ENCODE peak calls at places on chromosomes 2 and 18, in five cellular contexts. Q, B, J, M and W are unnamed samples.

GRCh38 chr18:40066368-40066767 is 1888.7 kb upstream of the PIK3C3 start:
- DNase-seq in Q (no peak), B (no peak), J (no peak), M (no peak), W (no peak)

GRCh38 chr2:170026361-170026760 is 151.6 kb upstream of the MYO3B start:
- DNase-seq in Q (no peak), B (no peak), J (no peak), M (no peak), W (no peak)

GRCh38 chr2:97995026-97995733 is 568 bp downstream of the TMEM131 start:
- DNase-seq in Q (no peak), B (no peak), J (peak), M (peak), W (peak)

GRCh38 chr2:85765081-85765731 is 11.4 kb downstream of the ATOH8 start:
- DNase-seq in Q (no peak), B (no peak), J (peak), M (no peak), W (no peak)

GRCh38 chr2:27776097-27776496 is 4.6 kb downstream of the MRPL33 start:
- DNase-seq in Q (no peak), B (no peak), J (no peak), M (no peak), W (no peak)

GRCh38 chr2:24164416-24164973 is 10.4 kb upstream of the FAM228A start:
- DNase-seq in Q (no peak), B (no peak), J (peak), M (peak), W (no peak)

GRCh38 chr2:172097557-172098131 is 5.1 kb downstream of the DLX2 start:
- DNase-seq in Q (peak), B (no peak), J (no peak), M (no peak), W (no peak)

GRCh38 chr2:70887550-70888229 is 48.0 kb upstream of the ATP6V1B1 start:
- DNase-seq in Q (peak), B (no peak), J (peak), M (peak), W (no peak)

GRCh38 chr2:80392446-80392845 is 87.9 kb upstream of the LRRTM1 start:
- DNase-seq in Q (no peak), B (no peak), J (no peak), M (no peak), W (no peak)

GRCh38 chr2:217231212-217231611 is 371.3 kb upstream of the TNP1 start:
- DNase-seq in Q (no peak), B (no peak), J (no peak), M (no peak), W (no peak)

GRCh38 chr2:203786912-203787311 is 80.5 kb downstream of the CD28 start:
- DNase-seq in Q (no peak), B (no peak), J (no peak), M (no peak), W (no peak)

GRCh38 chr2:173866858-173867620 is 98.1 kb downstream of the SP3 start:
- DNase-seq in Q (no peak), B (no peak), J (no peak), M (no peak), W (no peak)

GRCh38 chr18:44047585-44047984 is 633.1 kb upstream of the SETBP1 start:
- DNase-seq in Q (no peak), B (no peak), J (no peak), M (no peak), W (no peak)

GRCh38 chr2:205245652-205246051 is 436.6 kb upstream of the NRP2 start:
- DNase-seq in Q (no peak), B (peak), J (no peak), M (no peak), W (no peak)

GRCh38 chr2:189506514-189506976 is 65.3 kb downstream of the WDR75 start:
- DNase-seq in Q (no peak), B (no peak), J (peak), M (no peak), W (no peak)

GRCh38 chr2:11239718-11240462 is 84.6 kb downstream of the SLC66A3 start:
- DNase-seq in Q (no peak), B (no peak), J (no peak), M (no peak), W (no peak)

GRCh38 chr2:189657867-189658266 is 3.4 kb upstream of the ASNSD1 start:
- DNase-seq in Q (peak), B (no peak), J (peak), M (peak), W (no peak)

GRCh38 chr18:13470555-13471494 is 252.3 kb downstream of the LDLRAD4 start:
- DNase-seq in Q (no peak), B (no peak), J (no peak), M (no peak), W (no peak)

GRCh38 chr2:21095714-21096113 is 28.1 kb upstream of the TDRD15 start:
- DNase-seq in Q (no peak), B (no peak), J (no peak), M (no peak), W (no peak)

GRCh38 chr2:68719912-68720311 is 14.7 kb upstream of the ARHGAP25 start:
- DNase-seq in Q (no peak), B (no peak), J (no peak), M (no peak), W (no peak)

GRCh38 chr2:238023608-238024007 is 37.2 kb upstream of the SCLY start:
- DNase-seq in Q (no peak), B (no peak), J (no peak), M (no peak), W (no peak)

GRCh38 chr18:25759111-25759510 is 331.3 kb downstream of the SS18 start:
- DNase-seq in Q (no peak), B (no peak), J (no peak), M (no peak), W (no peak)

GRCh38 chr2:134292514-134292913 is 38.6 kb downstream of the MGAT5 start:
- DNase-seq in Q (no peak), B (no peak), J (no peak), M (no peak), W (no peak)

GRCh38 chr2:188949046-188949818 is 24.9 kb upstream of the COL3A1 start:
- DNase-seq in Q (no peak), B (no peak), J (no peak), M (no peak), W (no peak)

GRCh38 chr2:74269667-74270066 is 71.3 kb downstream of the MTHFD2 start:
- DNase-seq in Q (no peak), B (no peak), J (no peak), M (no peak), W (no peak)

GRCh38 chr2:46943881-46944798 is 28.5 kb upstream of the MCFD2 start:
- DNase-seq in Q (no peak), B (no peak), J (no peak), M (peak), W (no peak)

GRCh38 chr2:163716101-163716500 is 19.7 kb downstream of the FIGN start:
- DNase-seq in Q (no peak), B (no peak), J (no peak), M (no peak), W (no peak)

GRCh38 chr2:239328306-239329191 is 72.3 kb downstream of the HDAC4 start:
- DNase-seq in Q (peak), B (peak), J (peak), M (no peak), W (no peak)
- TF ChIP-seq CTCF in Q (no peak), B (peak), J (peak), M (no peak), W (no peak)

GRCh38 chr2:135798275-135798705 is 38.7 kb downstream of the LCT start:
- DNase-seq in Q (no peak), B (no peak), J (no peak), M (no peak), W (no peak)

GRCh38 chr2:135799738-135800137 is 37.2 kb downstream of the LCT start:
- DNase-seq in Q (no peak), B (no peak), J (no peak), M (no peak), W (no peak)

GRCh38 chr2:135800513-135801460 is 36.2 kb downstream of the LCT start:
- DNase-seq in Q (no peak), B (no peak), J (no peak), M (no peak), W (no peak)

GRCh38 chr2:135797497-135798274 is 39.3 kb downstream of the LCT start:
- DNase-seq in Q (no peak), B (peak), J (peak), M (peak), W (peak)

GRCh38 chr2:135798762-135799161 is 38.2 kb downstream of the LCT start:
- DNase-seq in Q (no peak), B (no peak), J (no peak), M (no peak), W (no peak)
- TF ChIP-seq CTCF in Q (no peak), B (peak), J (peak), M (peak), W (peak)

GRCh38 chr2:54660752-54661151 is 62.7 kb upstream of the EML6 start:
- DNase-seq in Q (no peak), B (no peak), J (no peak), M (no peak), W (no peak)
- TF ChIP-seq CTCF in Q (no peak), B (no peak), J (no peak), M (no peak), W (no peak)

DNA sequence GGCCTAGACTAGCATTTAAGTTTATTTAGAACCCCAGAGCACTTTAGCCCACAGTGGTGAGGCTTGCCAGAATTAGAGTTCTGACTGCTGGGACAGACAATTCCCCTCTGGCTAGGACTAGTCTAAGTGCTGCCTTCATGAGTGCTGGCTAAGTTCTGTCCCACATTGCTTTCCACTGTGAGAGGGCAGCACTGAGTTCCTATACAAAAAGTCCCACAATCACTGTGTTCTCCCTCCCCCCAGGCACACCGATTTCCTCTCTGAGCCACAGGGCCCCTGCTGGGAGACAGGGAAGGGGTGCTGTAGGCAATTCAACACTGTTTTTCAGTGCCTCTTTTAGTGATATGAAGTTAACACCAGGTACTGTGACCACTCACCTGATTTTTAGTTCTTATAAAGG is 310.9 kb downstream of the DLGAP1 start:
- DNase-seq in Q (no peak), B (no peak), J (no peak), M (no peak), W (no peak)
- TF ChIP-seq CTCF in Q (no peak), B (no peak), J (no peak), M (no peak), W (no peak)

DNA sequence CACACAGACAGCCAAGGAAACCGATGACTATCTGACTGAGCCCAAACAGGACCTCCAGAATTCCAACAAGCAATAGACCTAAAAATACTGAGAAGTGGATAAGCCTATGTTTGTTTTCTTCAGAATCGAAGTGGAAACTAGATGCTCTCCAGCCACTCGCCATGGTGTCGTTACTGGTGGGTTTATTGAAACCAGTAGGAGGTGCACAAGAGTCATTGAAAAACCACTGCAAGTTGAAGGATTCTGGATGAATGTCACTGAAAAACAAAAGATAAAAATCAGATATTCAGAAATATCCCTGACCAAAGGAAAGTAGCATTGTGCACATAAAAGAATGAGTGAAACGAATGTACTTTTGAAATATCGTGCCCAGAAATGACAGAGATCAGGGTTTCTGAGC is 15.3 kb downstream of the TM4SF20 start:
- DNase-seq in Q (no peak), B (no peak), J (no peak), M (peak), W (no peak)
- TF ChIP-seq CTCF in Q (no peak), B (peak), J (no peak), M (peak), W (no peak)